ENCODE peak calls at places on chromosomes 11 and 22, in six cellular contexts. P, W, V, C, I and B are unnamed samples.

GRCh38 chr22:42383851-42384417 is 48.3 kb downstream of the NFAM1 start:
- DNase-seq in V (no peak), I (no peak), C (no peak), P (no peak), W (no peak), B (no peak)

GRCh38 chr22:36730176-36730858 is 26.8 kb upstream of the CACNG2 start:
- DNase-seq in C (no peak), P (no peak), W (peak; percentile 36), I (no peak), V (no peak), B (peak; percentile 3)

GRCh38 chr11:1760351-1761109 is 3.2 kb downstream of the CTSD start:
- DNase-seq in W (peak; percentile 81), P (peak; percentile 95), I (peak; percentile 89), V (no peak), C (peak; percentile 71), B (peak; percentile 57)

GRCh38 chr11:132627981-132628380 is 904.3 kb downstream of the OPCML start:
- DNase-seq in C (no peak), W (no peak), P (no peak), V (no peak), I (no peak), B (no peak)

GRCh38 chr11:74770456-74770855 is 21.8 kb downstream of the RNF169 start:
- DNase-seq in P (no peak), C (no peak), I (no peak), V (no peak), W (no peak), B (no peak)

GRCh38 chr11:83156996-83157754 is at the start of gene PCF11:
- DNase-seq in V (no peak), I (peak; percentile 99), C (no peak), W (no peak), P (no peak), B (no peak)

GRCh38 chr11:35779409-35779808 is 116.8 kb downstream of the TRIM44 start:
- DNase-seq in W (no peak), V (no peak), P (no peak), C (no peak), I (no peak), B (no peak)

GRCh38 chr11:107490836-107491235 is 33.2 kb upstream of the CWF19L2 start:
- DNase-seq in W (no peak), P (no peak), C (no peak), V (no peak), I (no peak), B (no peak)

GRCh38 chr11:33622806-33623205 is 77.8 kb downstream of the C11orf91 start:
- DNase-seq in C (no peak), W (no peak), I (no peak), P (no peak), V (no peak), B (no peak)

GRCh38 chr11:82733444-82734119 is at the start of gene FAM181B:
- DNase-seq in V (peak; percentile 11), W (peak; percentile 48), C (peak; percentile 38), P (peak; percentile 84), I (peak; percentile 32), B (peak; percentile 44)

GRCh38 chr22:36702832-36703210 is 731 bp downstream of the CACNG2 start:
- DNase-seq in C (no peak), P (no peak), V (no peak), I (no peak), W (no peak), B (no peak)

GRCh38 chr11:34263462-34264186 is 94.2 kb downstream of the ABTB2 start:
- DNase-seq in V (no peak), W (peak; percentile 86), I (peak; percentile 50), P (no peak), C (peak; percentile 79), B (peak; percentile 83)

GRCh38 chr11:2759228-2760195 is 59.7 kb upstream of the KCNQ1OT1 start:
- DNase-seq in V (no peak), I (no peak), P (peak; percentile 55), C (peak; percentile 5), W (peak; percentile 34), B (no peak)

GRCh38 chr22:20094158-20094807 is 14.2 kb downstream of the DGCR8 start:
- DNase-seq in W (peak; percentile 35), P (peak; percentile 64), C (no peak), V (no peak), I (no peak), B (no peak)

GRCh38 chr22:17431179-17431578 is 61.9 kb downstream of the CECR2 start:
- DNase-seq in C (no peak), I (no peak), W (no peak), P (no peak), V (no peak), B (no peak)

GRCh38 chr22:17435375-17435774 is 66.1 kb downstream of the CECR2 start:
- DNase-seq in W (no peak), C (no peak), I (no peak), V (no peak), P (no peak), B (no peak)

GRCh38 chr22:17430298-17430900 is 61.1 kb downstream of the CECR2 start:
- DNase-seq in I (no peak), C (no peak), P (no peak), V (no peak), W (no peak), B (peak; percentile 6)

GRCh38 chr22:17434856-17435255 is 65.6 kb downstream of the CECR2 start:
- DNase-seq in P (no peak), I (no peak), W (no peak), V (no peak), C (no peak), B (no peak)

DNA sequence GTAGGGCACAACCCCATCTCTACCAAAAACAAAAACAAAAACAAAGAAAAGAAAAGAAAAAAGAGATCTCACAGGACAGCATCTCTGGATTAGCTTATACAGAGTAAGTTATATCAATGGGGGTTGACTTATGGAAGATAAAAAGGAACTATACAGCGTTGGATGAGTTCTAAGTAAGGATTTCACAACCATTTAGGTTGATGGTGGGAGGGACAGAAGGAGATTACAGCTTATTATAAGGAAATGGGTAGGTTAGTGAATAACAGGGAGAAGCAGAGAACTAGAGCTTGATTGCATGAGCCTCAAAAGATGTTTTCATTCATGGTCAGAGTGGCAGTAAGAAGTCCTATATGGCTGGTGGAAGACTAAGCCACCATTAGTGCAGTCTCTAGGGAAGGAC is 60.3 kb downstream of the CECR2 start:
- DNase-seq in C (no peak), W (no peak), P (no peak), V (no peak), I (no peak), B (no peak)
- H3K27ac ChIP-seq in C (no peak overlapping the region), W (no peak overlapping the region), P (no peak overlapping the region), V (no peak overlapping the region), I (no peak overlapping the region), B (no peak overlapping the region)

GRCh38 chr22:40803292-40803691 is 15.9 kb downstream of the SLC25A17 start:
- DNase-seq in V (no peak), P (no peak), W (no peak), I (no peak), C (no peak), B (no peak)

GRCh38 chr22:40806711-40807110 is 12.4 kb downstream of the SLC25A17 start:
- DNase-seq in C (no peak), P (no peak), V (no peak), W (no peak), I (no peak), B (no peak)

GRCh38 chr22:40805239-40805638 is 13.9 kb downstream of the SLC25A17 start:
- DNase-seq in C (no peak), V (no peak), W (no peak), P (no peak), I (no peak), B (no peak)

GRCh38 chr22:40808018-40808841 is 10.9 kb downstream of the SLC25A17 start:
- DNase-seq in V (no peak), P (no peak), C (no peak), W (no peak), I (no peak), B (no peak)

DNA sequence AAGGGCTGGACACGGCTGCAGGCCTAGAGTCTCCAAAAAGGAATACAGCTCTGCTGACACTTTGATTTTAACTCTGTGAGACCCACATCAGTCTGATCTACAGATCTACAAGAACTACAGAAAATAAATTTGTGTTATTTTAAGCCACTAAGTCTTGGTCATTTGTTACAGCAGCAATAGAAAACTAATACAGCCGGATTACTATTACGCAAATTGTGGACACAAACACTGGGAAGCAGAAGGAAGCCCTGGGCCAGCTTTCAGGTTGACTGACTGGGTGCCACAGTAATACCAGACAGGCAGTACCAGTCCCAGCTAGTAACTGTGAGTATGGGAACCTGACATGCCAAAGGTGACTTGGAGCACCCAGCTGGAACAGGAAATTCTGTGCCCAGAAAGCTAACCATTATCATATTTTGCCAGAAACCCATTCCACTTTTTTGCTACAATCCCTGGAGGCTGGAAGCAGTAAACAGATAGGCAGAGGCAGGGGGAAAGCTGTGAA is 13.4 kb downstream of the SLC25A17 start:
- DNase-seq in W (no peak), I (no peak), P (no peak), V (no peak), C (no peak), B (no peak)
- H3K27ac ChIP-seq in W (no peak overlapping the region), I (no peak overlapping the region), P (no peak overlapping the region), V (no peak overlapping the region), C (no peak overlapping the region), B (no peak overlapping the region)

GRCh38 chr11:46242462-46242960 is 35.0 kb upstream of the CREB3L1 start:
- DNase-seq in V (no peak), C (no peak), W (no peak), P (no peak), I (no peak), B (no peak)
- H3K27ac ChIP-seq in V (no peak overlapping the region), C (peak overlapping the region; percentile 80), W (no peak overlapping the region), P (peak overlapping the region; percentile 64), I (peak overlapping the region; percentile 92), B (peak overlapping the region; percentile 98)

DNA sequence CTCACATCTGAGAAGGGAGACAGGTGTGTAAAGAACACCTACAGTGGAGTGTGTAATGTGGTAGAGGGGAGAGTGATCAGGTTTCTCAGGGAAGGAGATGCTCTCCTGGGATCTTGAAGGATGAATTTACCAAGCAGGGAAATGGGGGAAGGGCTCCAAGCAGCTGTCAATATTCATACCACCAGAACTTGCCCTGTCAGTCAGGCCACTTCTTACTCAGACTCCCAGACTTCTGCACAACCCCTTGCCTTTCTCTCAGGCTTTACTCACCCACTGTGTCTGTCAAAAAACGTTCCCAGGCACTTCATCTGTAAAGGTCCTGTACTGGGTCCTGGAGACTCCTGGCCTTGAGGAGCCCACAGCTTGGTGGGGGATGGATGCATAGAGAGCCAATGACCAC is 14.0 kb upstream of the FCHSD2 start:
- DNase-seq in W (peak; percentile 22), C (no peak), V (no peak), I (no peak), P (no peak), B (no peak)
- H3K27ac ChIP-seq in W (peak overlapping the region; percentile 89), C (no peak overlapping the region), V (no peak overlapping the region), I (peak overlapping the region; percentile 90), P (peak overlapping the region; percentile 82), B (no peak overlapping the region)

DNA sequence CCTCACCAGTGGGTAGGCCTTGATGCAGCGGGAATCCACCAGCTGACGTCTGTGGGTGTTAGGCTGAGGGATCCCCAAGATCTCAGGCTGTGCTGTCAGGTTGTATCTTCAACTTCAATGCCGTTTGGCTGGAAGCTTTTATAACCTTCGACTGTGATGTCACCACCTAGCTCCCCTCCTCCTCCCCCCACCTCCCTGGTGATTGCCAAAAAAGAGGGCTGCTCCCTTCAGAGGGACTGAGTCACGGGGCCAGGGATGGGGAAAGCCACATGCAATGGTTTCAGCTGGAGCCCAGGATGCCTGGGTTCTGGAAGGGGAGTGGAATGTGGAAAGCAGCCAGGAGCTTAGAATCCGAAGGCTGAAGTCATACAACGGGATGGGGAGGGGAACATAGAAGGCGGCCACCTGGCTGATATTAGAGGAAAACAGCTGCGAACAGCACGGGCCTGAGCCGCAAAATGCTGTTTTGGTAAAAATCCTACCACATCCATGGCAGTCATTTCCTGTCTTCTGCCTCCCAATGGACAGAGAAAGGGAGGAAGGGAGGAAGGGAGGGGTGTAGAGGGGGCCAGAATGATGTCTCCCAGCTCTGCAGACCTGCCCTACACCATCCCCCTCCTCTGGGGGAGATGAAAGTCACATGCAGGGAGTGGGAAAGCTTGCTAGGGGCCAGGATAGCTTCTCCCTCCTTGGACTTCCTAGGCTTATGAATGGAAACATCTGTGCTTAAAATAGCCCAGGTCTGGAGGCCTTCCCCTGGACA is at the start of gene LRRN4CL:
- DNase-seq in I (peak; percentile 79), C (peak; percentile 67), V (no peak), W (peak; percentile 80), P (no peak), B (peak; percentile 94)
- H3K27ac ChIP-seq in I (peak within 1 kb of the TSS; percentile 79), C (peak within 1 kb of the TSS; percentile 78), V (no peak within 1 kb of the TSS), W (no peak within 1 kb of the TSS), P (no peak within 1 kb of the TSS), B (peak within 1 kb of the TSS; percentile 68)